ENCODE peak calls at places on chromosomes 2 and 18, in six cellular contexts. Z, R, E, O, F and C are unnamed samples.

GRCh38 chr2:191866675-191867506 is 20.0 kb upstream of the CAVIN2 start:
- DNase-seq in Z (peak), R (no peak), E (no peak), O (peak), F (peak), C (peak)

GRCh38 chr2:12965540-12966269 is 249.0 kb downstream of the TRIB2 start:
- DNase-seq in Z (peak), R (no peak), E (no peak), O (no peak), F (peak), C (no peak)

GRCh38 chr2:64875368-64875767 is 113.8 kb upstream of the SLC1A4 start:
- DNase-seq in Z (no peak), R (no peak), E (no peak), O (no peak), F (no peak), C (no peak)

GRCh38 chr2:138699421-138699820 is 80.8 kb downstream of the NXPH2 start:
- DNase-seq in Z (no peak), R (no peak), E (no peak), O (no peak), F (no peak), C (no peak)

GRCh38 chr2:10124538-10125045 is 2.1 kb downstream of the RRM2 start:
- DNase-seq in Z (peak), R (peak), E (no peak), O (peak), F (no peak), C (peak)

GRCh38 chr2:69095246-69095645 is 82.3 kb downstream of the ANTXR1 start:
- DNase-seq in Z (peak), R (no peak), E (no peak), O (no peak), F (no peak), C (no peak)

GRCh38 chr2:126244937-126245336 is 411.0 kb upstream of the GYPC start:
- DNase-seq in Z (peak), R (peak), E (no peak), O (peak), F (no peak), C (no peak)

GRCh38 chr2:68487773-68488355 is 20.5 kb downstream of the APLF start:
- DNase-seq in Z (peak), R (peak), E (no peak), O (no peak), F (no peak), C (no peak)

GRCh38 chr18:76528477-76529432 is 33.7 kb upstream of the ZNF516 start:
- DNase-seq in Z (peak), R (peak), E (no peak), O (peak), F (no peak), C (peak)

GRCh38 chr2:230885467-230886130 is 20.9 kb downstream of the ITM2C start:
- DNase-seq in Z (peak), R (peak), E (peak), O (peak), F (no peak), C (peak)

GRCh38 chr2:239153806-239154591 is 246.8 kb downstream of the HDAC4 start:
- DNase-seq in Z (no peak), R (no peak), E (no peak), O (peak), F (no peak), C (no peak)

GRCh38 chr2:58429285-58429874 is 188.3 kb upstream of the FANCL start:
- DNase-seq in Z (no peak), R (no peak), E (peak), O (no peak), F (no peak), C (no peak)

GRCh38 chr18:79611040-79611681 is 68.4 kb upstream of the CTDP1 start:
- DNase-seq in Z (peak), R (no peak), E (no peak), O (peak), F (peak), C (no peak)

GRCh38 chr2:176035013-176035691 is 33.1 kb upstream of the LNPK start:
- DNase-seq in Z (no peak), R (no peak), E (no peak), O (no peak), F (no peak), C (no peak)

GRCh38 chr2:229780856-229781773 is 66.8 kb upstream of the DNER start:
- DNase-seq in Z (peak), R (peak), E (no peak), O (no peak), F (no peak), C (peak)

GRCh38 chr2:202848813-202849212 is 22.8 kb downstream of the ICA1L start:
- DNase-seq in Z (peak), R (no peak), E (no peak), O (no peak), F (no peak), C (no peak)

GRCh38 chr18:25164837-25165791 is 186.9 kb downstream of the ZNF521 start:
- DNase-seq in Z (peak), R (peak), E (no peak), O (peak), F (peak), C (peak)

GRCh38 chr2:45595724-45596435 is 15.2 kb downstream of the SRBD1 start:
- DNase-seq in Z (peak), R (no peak), E (no peak), O (peak), F (no peak), C (no peak)